ENCODE peak calls at places on chromosomes 7 and 10, in five cellular contexts. One of them, this sample, is unnamed.

GRCh38 chr10:69428138-69428537 is 11.4 kb upstream of the TACR2 start:
- DNase-seq in fibroblast of lung: no peak
- DNase-seq in Karpas-422: no peak
- DNase-seq in mesendoderm: no peak
- DNase-seq in trophoblast cell: no peak
- DNase-seq in this sample: no peak

GRCh38 chr10:22308390-22308789 is 7.8 kb upstream of the COMMD3 start:
- DNase-seq in fibroblast of lung: no peak
- DNase-seq in Karpas-422: no peak
- DNase-seq in mesendoderm: no peak
- DNase-seq in trophoblast cell: no peak
- DNase-seq in this sample: no peak

GRCh38 chr7:120677535-120677934 is 180.4 kb downstream of the TSPAN12 start:
- DNase-seq in fibroblast of lung: no peak
- DNase-seq in Karpas-422: no peak
- DNase-seq in mesendoderm: no peak
- DNase-seq in trophoblast cell: no peak
- DNase-seq in this sample: no peak

GRCh38 chr10:33334170-33334838 is at the start of gene NRP1:
- DNase-seq in fibroblast of lung: no peak
- DNase-seq in Karpas-422: no peak
- DNase-seq in mesendoderm: peak; percentile 75
- DNase-seq in trophoblast cell: peak; percentile 55
- DNase-seq in this sample: peak; percentile 71

GRCh38 chr7:3301831-3302618 is 973 bp downstream of the SDK1 start:
- DNase-seq in fibroblast of lung: peak; percentile 72
- DNase-seq in Karpas-422: no peak
- DNase-seq in mesendoderm: peak; percentile 75
- DNase-seq in trophoblast cell: peak; percentile 47
- DNase-seq in this sample: no peak

GRCh38 chr7:39613577-39613976 is 9.8 kb upstream of the RALA start:
- DNase-seq in fibroblast of lung: no peak
- DNase-seq in Karpas-422: no peak
- DNase-seq in mesendoderm: no peak
- DNase-seq in trophoblast cell: no peak
- DNase-seq in this sample: no peak

GRCh38 chr7:97126483-97127171 is 9.1 kb downstream of the SDHAF3 start:
- DNase-seq in fibroblast of lung: no peak
- DNase-seq in Karpas-422: no peak
- DNase-seq in mesendoderm: peak; percentile 85
- DNase-seq in trophoblast cell: no peak
- DNase-seq in this sample: no peak

GRCh38 chr7:108253275-108254044 is 123.3 kb upstream of the LAMB4 start:
- DNase-seq in fibroblast of lung: peak; percentile 44
- DNase-seq in Karpas-422: no peak
- DNase-seq in mesendoderm: no peak
- DNase-seq in trophoblast cell: no peak
- DNase-seq in this sample: no peak

GRCh38 chr10:73060738-73061635 is 35.7 kb downstream of the P4HA1 start:
- DNase-seq in fibroblast of lung: peak; percentile 41
- DNase-seq in Karpas-422: peak; percentile 83
- DNase-seq in mesendoderm: peak; percentile 40
- DNase-seq in trophoblast cell: peak; percentile 75
- DNase-seq in this sample: no peak

GRCh38 chr7:114922151-114922651 is 307 bp downstream of the MDFIC start:
- DNase-seq in fibroblast of lung: peak; percentile 54
- DNase-seq in Karpas-422: no peak
- DNase-seq in mesendoderm: peak; percentile 84
- DNase-seq in trophoblast cell: peak; percentile 51
- DNase-seq in this sample: no peak

GRCh38 chr7:131034166-131034881 is 293.4 kb upstream of the MKLN1 start:
- DNase-seq in fibroblast of lung: no peak
- DNase-seq in Karpas-422: no peak
- DNase-seq in mesendoderm: no peak
- DNase-seq in trophoblast cell: no peak
- DNase-seq in this sample: no peak

GRCh38 chr10:133276435-133277201 is at the start of gene ADAM8:
- DNase-seq in fibroblast of lung: no peak
- DNase-seq in Karpas-422: peak; percentile 83
- DNase-seq in mesendoderm: peak; percentile 69
- DNase-seq in trophoblast cell: peak; percentile 69
- DNase-seq in this sample: peak; percentile 84

GRCh38 chr7:17275749-17276671 is 22.4 kb upstream of the AHR start:
- DNase-seq in fibroblast of lung: peak; percentile 96
- DNase-seq in Karpas-422: no peak
- DNase-seq in mesendoderm: no peak
- DNase-seq in trophoblast cell: peak; percentile 37
- DNase-seq in this sample: no peak

GRCh38 chr7:45197461-45197860 is 39.9 kb downstream of the RAMP3 start:
- DNase-seq in fibroblast of lung: no peak
- DNase-seq in Karpas-422: no peak
- DNase-seq in mesendoderm: no peak
- DNase-seq in trophoblast cell: no peak
- DNase-seq in this sample: no peak

DNA sequence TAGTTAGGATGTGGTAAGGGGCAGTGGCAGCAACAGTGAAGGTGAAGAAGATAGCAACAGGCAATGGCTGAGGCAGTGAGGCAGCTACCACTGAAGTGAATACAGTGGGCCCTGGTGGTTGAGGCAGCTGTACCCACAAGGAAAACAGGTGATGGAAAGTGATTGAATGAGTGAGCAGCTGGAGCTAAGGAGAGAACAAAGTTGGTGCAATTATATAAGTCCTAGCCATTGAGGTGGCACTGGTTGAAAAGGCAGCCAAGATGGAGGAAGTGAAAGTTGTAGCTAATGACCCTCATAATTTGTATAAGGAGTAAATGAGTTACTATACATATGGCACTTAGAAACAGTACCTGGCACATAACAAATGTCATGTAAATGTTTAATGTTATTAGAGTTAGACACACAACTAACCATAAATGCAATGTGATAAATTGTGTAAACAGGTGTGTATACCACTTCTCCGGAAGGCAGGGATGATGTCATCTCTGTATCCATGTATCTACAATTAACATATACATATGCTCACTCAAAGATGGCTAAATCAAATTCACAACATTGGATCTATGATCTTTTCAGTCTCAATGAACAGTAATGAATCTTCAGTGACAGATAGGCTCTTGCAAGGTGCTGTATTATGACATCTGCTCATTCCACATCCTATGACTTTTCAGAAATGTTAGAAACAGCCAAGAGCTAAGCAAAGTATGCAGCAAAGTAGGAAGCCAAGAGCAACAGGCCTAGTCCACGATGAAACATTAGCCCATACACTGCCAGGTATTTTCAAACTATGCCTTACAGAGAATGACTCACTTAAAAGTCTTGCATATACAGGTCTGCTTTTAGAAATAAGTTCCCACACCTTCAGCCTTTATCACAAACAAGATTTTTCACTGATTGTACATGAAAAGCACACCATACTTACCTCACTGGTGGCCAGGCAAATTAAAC is 10.7 kb downstream of the XPNPEP1 start:
- DNase-seq in fibroblast of lung: no peak
- DNase-seq in Karpas-422: peak; percentile 93
- DNase-seq in mesendoderm: peak; percentile 32
- DNase-seq in trophoblast cell: peak; percentile 92
- DNase-seq in this sample: no peak
- H3K4me3 ChIP-seq in fibroblast of lung: no peak overlapping the region
- H3K4me3 ChIP-seq in Karpas-422: peak overlapping the region; percentile 57
- H3K4me3 ChIP-seq in mesendoderm: no peak overlapping the region
- H3K4me3 ChIP-seq in trophoblast cell: no peak overlapping the region
- H3K4me3 ChIP-seq in this sample: no peak overlapping the region

DNA sequence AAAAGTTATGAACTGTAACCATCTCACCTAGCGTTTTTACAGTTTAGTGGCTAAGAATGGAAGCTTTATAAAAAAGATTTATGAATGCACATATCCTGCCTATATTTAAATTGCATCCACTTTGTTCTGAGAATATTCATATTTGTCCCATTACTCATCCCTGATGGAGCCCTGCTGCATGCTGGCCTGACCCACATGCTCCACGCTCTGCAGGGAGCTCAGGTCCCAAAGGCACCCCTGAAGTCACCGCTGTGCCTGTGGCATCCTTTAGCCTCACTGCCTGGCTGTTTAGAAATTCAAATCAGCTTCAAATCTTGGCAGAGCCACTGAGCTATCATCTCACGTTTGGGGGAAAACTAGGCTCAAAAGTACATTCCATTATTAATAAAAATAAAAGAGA is 24.4 kb downstream of the C10orf90 start:
- DNase-seq in fibroblast of lung: peak; percentile 12
- DNase-seq in Karpas-422: no peak
- DNase-seq in mesendoderm: no peak
- DNase-seq in trophoblast cell: peak; percentile 65
- DNase-seq in this sample: no peak
- H3K9ac ChIP-seq in fibroblast of lung: no peak overlapping the region
- H3K9ac ChIP-seq in Karpas-422: no peak overlapping the region
- H3K9ac ChIP-seq in mesendoderm: no peak overlapping the region
- H3K9ac ChIP-seq in trophoblast cell: no peak overlapping the region
- H3K9ac ChIP-seq in this sample: no peak overlapping the region

GRCh38 chr10:95360122-95360715 is 69.4 kb upstream of the PDLIM1 start:
- DNase-seq in fibroblast of lung: peak; percentile 39
- DNase-seq in Karpas-422: no peak
- DNase-seq in mesendoderm: no peak
- DNase-seq in trophoblast cell: no peak
- DNase-seq in this sample: no peak

GRCh38 chr10:95364342-95364741 is 73.5 kb upstream of the PDLIM1 start:
- DNase-seq in fibroblast of lung: no peak
- DNase-seq in Karpas-422: no peak
- DNase-seq in mesendoderm: no peak
- DNase-seq in trophoblast cell: no peak
- DNase-seq in this sample: no peak

GRCh38 chr10:95359466-95359865 is 68.7 kb upstream of the PDLIM1 start:
- DNase-seq in fibroblast of lung: no peak
- DNase-seq in Karpas-422: no peak
- DNase-seq in mesendoderm: no peak
- DNase-seq in trophoblast cell: no peak
- DNase-seq in this sample: no peak

GRCh38 chr10:95363303-95363912 is 72.6 kb upstream of the PDLIM1 start:
- DNase-seq in fibroblast of lung: peak; percentile 80
- DNase-seq in Karpas-422: peak; percentile 79
- DNase-seq in mesendoderm: peak; percentile 74
- DNase-seq in trophoblast cell: peak; percentile 86
- DNase-seq in this sample: no peak
- H3K4me1 ChIP-seq in fibroblast of lung: no peaks in the 10 kb centered on the region
- H3K4me1 ChIP-seq in Karpas-422: no peaks in the 10 kb centered on the region
- H3K4me1 ChIP-seq in mesendoderm: no peaks in the 10 kb centered on the region
- H3K4me1 ChIP-seq in trophoblast cell: no peaks in the 10 kb centered on the region
- H3K4me1 ChIP-seq in this sample: no peaks in the 10 kb centered on the region

GRCh38 chr10:116850058-116850611 is 836 bp downstream of the ENO4 start:
- DNase-seq in fibroblast of lung: no peak
- DNase-seq in Karpas-422: no peak
- DNase-seq in mesendoderm: peak; percentile 76
- DNase-seq in trophoblast cell: no peak
- DNase-seq in this sample: no peak
- H3K4me3 ChIP-seq in fibroblast of lung: no peak overlapping the region
- H3K4me3 ChIP-seq in Karpas-422: no peak overlapping the region
- H3K4me3 ChIP-seq in mesendoderm: no peak overlapping the region
- H3K4me3 ChIP-seq in trophoblast cell: peak overlapping the region; percentile 79
- H3K4me3 ChIP-seq in this sample: peak overlapping the region; percentile 59

GRCh38 chr7:151031011-151031410 is 2.8 kb downstream of the ABCB8 start:
- DNase-seq in fibroblast of lung: no peak
- DNase-seq in Karpas-422: no peak
- DNase-seq in mesendoderm: no peak
- DNase-seq in trophoblast cell: no peak
- DNase-seq in this sample: no peak

GRCh38 chr7:151025924-151026671 is 1.8 kb upstream of the ATG9B start:
- DNase-seq in fibroblast of lung: no peak
- DNase-seq in Karpas-422: no peak
- DNase-seq in mesendoderm: peak; percentile 65
- DNase-seq in trophoblast cell: peak; percentile 97
- DNase-seq in this sample: no peak

GRCh38 chr7:151028948-151029501 is 775 bp downstream of the ABCB8 start:
- DNase-seq in fibroblast of lung: no peak
- DNase-seq in Karpas-422: no peak
- DNase-seq in mesendoderm: no peak
- DNase-seq in trophoblast cell: no peak
- DNase-seq in this sample: no peak

GRCh38 chr7:151024435-151025056 is at the start of gene ATG9B:
- DNase-seq in fibroblast of lung: no peak
- DNase-seq in Karpas-422: no peak
- DNase-seq in mesendoderm: peak; percentile 67
- DNase-seq in trophoblast cell: peak; percentile 98
- DNase-seq in this sample: no peak

DNA sequence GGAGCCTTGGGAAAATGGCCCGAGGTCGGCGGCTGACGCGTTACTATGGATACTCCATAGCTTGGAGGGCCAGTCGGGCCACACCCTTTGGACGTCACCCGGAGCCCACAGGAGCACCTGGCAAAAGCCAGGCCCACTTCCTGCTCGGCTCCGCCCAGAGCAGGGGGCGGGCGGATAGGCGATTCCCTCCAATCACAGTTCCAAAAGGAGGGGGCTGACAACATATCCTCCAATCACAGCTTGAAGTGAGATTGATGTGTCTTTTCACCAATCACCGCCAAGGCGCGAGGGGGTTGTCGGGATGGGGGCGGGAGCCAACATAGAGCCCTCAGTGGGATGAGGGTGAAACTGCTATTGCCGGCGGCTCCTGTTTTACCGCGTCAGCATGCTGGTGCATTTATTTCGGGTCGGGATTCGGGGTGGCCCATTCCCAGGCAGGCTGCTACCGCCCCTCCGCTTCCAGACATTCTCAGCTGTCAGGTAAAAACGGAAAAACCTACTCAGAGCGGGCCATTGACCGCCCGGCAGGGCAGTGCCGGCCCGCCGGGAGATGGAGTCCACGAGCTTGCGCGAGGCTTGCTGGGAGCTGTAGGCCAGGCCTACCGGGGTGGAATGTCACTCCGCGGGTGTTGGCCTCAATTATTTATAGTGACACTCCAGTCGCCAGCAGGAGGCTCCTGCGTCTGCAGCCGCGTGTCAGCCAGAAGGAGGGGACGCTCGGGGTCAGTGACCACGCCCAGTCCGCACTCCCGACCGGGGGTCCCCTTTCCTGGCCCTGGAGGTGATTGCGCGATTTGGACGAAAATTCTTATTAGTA is at the start of gene ABCB8:
- DNase-seq in fibroblast of lung: peak; percentile 99
- DNase-seq in Karpas-422: peak; percentile 99
- DNase-seq in mesendoderm: peak; percentile 100
- DNase-seq in trophoblast cell: peak; percentile 99
- DNase-seq in this sample: peak; percentile 99
- H3K9ac ChIP-seq in fibroblast of lung: peak within 1 kb of the TSS; percentile 80
- H3K9ac ChIP-seq in Karpas-422: peak within 1 kb of the TSS; percentile 79
- H3K9ac ChIP-seq in mesendoderm: peak within 1 kb of the TSS; percentile 80
- H3K9ac ChIP-seq in trophoblast cell: peak within 1 kb of the TSS; percentile 86
- H3K9ac ChIP-seq in this sample: peak within 1 kb of the TSS; percentile 72

This sample was measured in kidney.